ENCODE peak calls at places on chromosomes 12 and 14, in five cellular contexts. F is tibial artery, H is astrocyte of the cerebellum, I is heart right ventricle, N is fibroblast of lung. S is an unnamed sample.

GRCh38 chr12:75684678-75685620 is 173.5 kb upstream of the KRR1 start:
- DNase-seq in F (no peak), H (no peak), I (no peak), N (peak), S (no peak)

GRCh38 chr12:49632401-49632800 is 9.0 kb downstream of the PRPF40B start:
- DNase-seq in F (no peak), H (no peak), I (no peak), N (no peak), S (no peak)

GRCh38 chr14:87041290-87042020 is 951.5 kb downstream of the GALC start:
- DNase-seq in F (no peak), H (no peak), I (no peak), N (no peak), S (no peak)

GRCh38 chr12:79765157-79765556 is 74.4 kb upstream of the PAWR start:
- DNase-seq in F (no peak), H (no peak), I (no peak), N (no peak), S (no peak)

GRCh38 chr14:101595887-101596721 is 34.8 kb downstream of the DIO3 start:
- DNase-seq in F (no peak), H (no peak), I (no peak), N (no peak), S (no peak)

GRCh38 chr12:52501490-52501889 is 8.4 kb upstream of the KRT6A start:
- DNase-seq in F (no peak), H (no peak), I (no peak), N (no peak), S (no peak)

GRCh38 chr12:1790470-1790869 is 29.9 kb upstream of the LRTM2 start:
- DNase-seq in F (no peak), H (no peak), I (no peak), N (no peak), S (no peak)

GRCh38 chr14:102200690-102201368 is 61.1 kb downstream of the WDR20 start:
- DNase-seq in F (no peak), H (no peak), I (no peak), N (no peak), S (no peak)

GRCh38 chr12:47808574-47809380 is 10.9 kb downstream of the HDAC7 start:
- DNase-seq in F (no peak), H (no peak), I (no peak), N (no peak), S (no peak)

GRCh38 chr14:35159742-35160409 is 37.5 kb downstream of the PRORP start:
- DNase-seq in F (no peak), H (peak), I (no peak), N (peak), S (no peak)

GRCh38 chr12:82745062-82745461 is 58.4 kb downstream of the TMTC2 start:
- DNase-seq in F (no peak), H (no peak), I (no peak), N (no peak), S (no peak)

GRCh38 chr14:77124345-77125274 is 17.0 kb downstream of the ZDHHC22 start:
- DNase-seq in F (no peak), H (no peak), I (no peak), N (peak), S (peak)

GRCh38 chr12:119153477-119154434 is 25.0 kb upstream of the HSPB8 start:
- DNase-seq in F (peak), H (no peak), I (peak), N (peak), S (no peak)

GRCh38 chr12:119157528-119157927 is 21.2 kb upstream of the HSPB8 start:
- DNase-seq in F (no peak), H (no peak), I (peak), N (no peak), S (no peak)

GRCh38 chr12:119158004-119158776 is 20.5 kb upstream of the HSPB8 start:
- DNase-seq in F (no peak), H (no peak), I (peak), N (no peak), S (no peak)

GRCh38 chr12:119154435-119154818 is 24.3 kb upstream of the HSPB8 start:
- DNase-seq in F (no peak), H (no peak), I (no peak), N (no peak), S (no peak)

DNA sequence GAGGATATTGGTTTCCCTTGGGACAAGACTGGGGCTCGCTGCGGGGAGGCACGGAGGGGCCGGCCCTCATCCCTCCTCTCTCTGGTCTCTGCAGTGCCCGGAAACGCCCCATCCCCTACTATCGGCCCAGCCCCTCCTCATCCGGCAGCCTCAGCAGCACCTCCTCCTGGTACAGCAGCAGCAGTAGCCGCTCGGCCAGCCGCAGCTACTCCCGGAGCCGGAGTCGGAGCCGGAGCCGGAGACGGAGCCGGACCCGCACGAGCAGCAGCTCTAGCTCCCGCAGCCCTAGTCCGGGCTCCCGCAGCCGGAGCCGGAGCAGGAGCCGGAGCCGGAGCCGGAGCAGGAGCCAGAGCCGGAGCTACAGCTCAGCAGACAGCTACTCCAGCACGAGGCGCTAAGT is 22.3 kb upstream of the HSPB8 start:
- DNase-seq in F (no peak), H (no peak), I (peak), N (no peak), S (no peak)
- TF ChIP-seq CTCF in F (no peak), H (no peak), I (peak), N (no peak), S (peak)

DNA sequence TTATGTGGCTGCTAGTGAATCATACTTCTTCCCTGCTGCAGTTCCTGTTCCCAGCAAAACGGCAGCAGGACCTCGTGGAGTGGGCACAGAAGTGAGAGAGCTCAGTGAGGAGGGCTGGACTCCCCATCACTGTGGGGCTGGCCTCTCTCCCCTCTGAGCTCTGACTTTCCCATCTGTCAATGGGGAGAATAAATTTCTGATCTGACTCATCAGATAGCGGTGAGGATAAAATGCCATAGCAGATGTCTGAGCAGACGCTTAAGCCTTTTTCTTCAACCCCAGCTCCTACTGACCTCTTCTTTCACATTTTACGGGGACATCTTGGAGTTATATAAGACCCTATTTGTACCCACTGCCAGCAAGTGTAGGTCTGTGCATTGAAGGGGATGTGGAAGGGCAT is 116.6 kb downstream of the CRACR2A start:
- DNase-seq in F (no peak), H (no peak), I (no peak), N (no peak), S (no peak)
- TF ChIP-seq CTCF in F (no peak), H (no peak), I (no peak), N (no peak), S (no peak)

DNA sequence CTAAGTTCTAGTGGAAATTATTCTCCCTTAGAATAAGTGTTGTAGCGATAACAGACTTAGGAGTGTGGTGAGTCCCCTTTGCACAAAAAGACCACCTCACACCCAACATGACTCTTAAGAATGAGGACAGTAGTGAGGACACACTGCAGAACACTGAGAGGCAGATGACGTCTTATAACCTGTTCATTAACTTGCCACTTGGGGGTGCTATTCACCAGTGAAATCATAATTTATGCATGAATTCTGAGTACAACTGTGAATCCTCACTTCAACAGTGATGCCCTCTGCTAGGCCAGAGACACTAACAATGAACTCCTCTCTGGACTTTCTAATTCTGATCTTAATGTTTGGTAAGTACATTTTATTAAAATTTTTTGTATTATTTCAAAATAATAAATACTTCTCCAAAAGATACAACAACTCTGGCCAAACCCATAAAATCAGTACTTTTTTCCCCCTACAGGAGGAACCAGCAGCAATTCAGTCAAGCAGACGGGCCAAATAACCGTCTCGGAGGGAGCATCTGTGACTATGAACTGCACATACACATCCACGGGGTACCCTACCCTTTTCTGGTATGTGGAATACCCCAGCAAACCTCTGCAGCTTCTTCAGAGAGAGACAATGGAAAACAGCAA is 274.7 kb downstream of the DAD1 start:
- DNase-seq in F (no peak), H (no peak), I (peak), N (peak), S (no peak)
- TF ChIP-seq CTCF in F (peak), H (peak), I (peak), N (peak), S (peak)

DNA sequence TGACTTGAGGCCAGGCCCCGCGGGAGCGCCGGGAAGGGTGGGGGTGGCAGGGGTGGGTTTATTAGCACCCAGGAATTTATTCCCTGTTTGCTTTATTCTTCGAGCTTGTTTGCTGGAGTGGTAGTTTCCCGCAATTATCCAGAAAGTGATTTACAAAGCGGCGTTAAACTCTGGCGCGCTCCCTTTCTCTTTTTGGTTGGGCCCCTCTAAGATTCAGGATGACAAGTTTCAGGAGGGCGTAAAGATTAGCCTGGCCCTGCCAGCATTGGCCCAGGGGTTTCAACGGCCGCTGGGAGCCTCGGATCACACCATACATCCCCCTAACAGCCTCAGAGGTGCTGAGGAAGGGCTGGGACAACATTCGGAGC is 444 bp upstream of the NKX2-8 start:
- DNase-seq in F (no peak), H (no peak), I (no peak), N (no peak), S (no peak)
- TF ChIP-seq CTCF in F (no peak), H (no peak), I (no peak), N (no peak), S (no peak)

GRCh38 chr12:3489057-3489456 is 1.9 kb upstream of the PRMT8 start:
- DNase-seq in F (no peak), H (no peak), I (no peak), N (peak), S (no peak)
- TF ChIP-seq CTCF in F (no peak), H (no peak), I (no peak), N (no peak), S (no peak)

DNA sequence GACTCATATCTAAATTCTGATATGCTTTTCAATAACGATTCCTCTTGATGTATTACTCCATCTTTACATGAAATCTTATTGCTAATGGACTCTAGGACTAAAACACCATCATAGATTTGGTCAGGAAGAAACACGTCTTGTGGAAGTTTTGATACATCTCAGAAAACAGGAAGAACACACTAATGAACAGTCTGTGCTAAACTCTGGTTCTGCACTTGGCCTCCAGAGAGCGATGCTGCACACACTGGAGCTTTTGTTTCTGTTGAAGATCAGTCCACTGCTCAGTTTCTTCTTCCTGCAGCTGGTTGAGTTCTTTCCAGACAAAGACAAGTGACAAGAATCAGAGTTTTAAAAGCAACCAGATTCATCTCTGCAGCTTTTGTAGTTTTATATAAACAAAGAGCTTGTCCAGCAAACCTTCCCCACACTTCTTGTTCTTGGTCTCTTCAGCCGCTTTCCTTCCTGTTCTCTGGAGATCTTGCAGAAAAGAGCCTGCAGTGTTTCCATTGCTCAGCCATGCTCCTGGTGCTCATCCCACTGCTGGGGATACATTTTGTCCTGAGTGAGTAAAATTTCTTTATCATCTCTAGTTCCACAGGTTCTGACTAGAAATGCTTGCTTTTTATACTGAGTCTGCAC is 229.1 kb upstream of the OR4E1 start:
- DNase-seq in F (no peak), H (no peak), I (no peak), N (no peak), S (no peak)
- TF ChIP-seq CTCF in F (no peak), H (no peak), I (no peak), N (peak), S (no peak)